ENCODE peak calls at places on chromosomes 4 and X, in four cellular contexts. V, A, L and X are unnamed samples.

GRCh38 chr4:46386570-46386969 is 3.4 kb downstream of the GABRA2 start:
- DNase-seq in V (peak), L (no peak), A (no peak), X (no peak)

GRCh38 chrX:4851534-4851933 is 1138.1 kb upstream of the PRKX start:
- DNase-seq in A (no peak), L (no peak), V (no peak), X (no peak)

GRCh38 chr4:102454278-102454677 is 46.9 kb upstream of the NFKB1 start:
- DNase-seq in A (no peak), L (no peak), V (no peak), X (peak)

GRCh38 chrX:24676403-24677024 is 17.2 kb upstream of the POLA1 start:
- DNase-seq in V (no peak), L (peak), A (no peak), X (no peak)

GRCh38 chr4:4914059-4914820 is 54.8 kb downstream of the MSX1 start:
- DNase-seq in L (no peak), V (peak), A (peak), X (no peak)

GRCh38 chr4:73593631-73594241 is 26.5 kb downstream of the RASSF6 start:
- DNase-seq in V (peak), L (peak), A (peak), X (peak)

GRCh38 chr4:95124906-95125504 is 367.2 kb downstream of the BMPR1B start:
- DNase-seq in A (peak), L (peak), V (peak), X (no peak)

GRCh38 chr4:95693594-95693993 is 144.8 kb upstream of the UNC5C start:
- DNase-seq in A (no peak), V (peak), L (peak), X (no peak)

GRCh38 chr4:173801876-173802713 is 272.1 kb upstream of the HAND2 start:
- DNase-seq in A (no peak), L (no peak), V (no peak), X (no peak)

GRCh38 chr4:82287720-82288119 is 86.1 kb downstream of the HNRNPD start:
- DNase-seq in L (no peak), A (no peak), V (peak), X (no peak)

GRCh38 chrX:101417981-101418841 is 10.2 kb downstream of the HNRNPH2 start:
- DNase-seq in V (peak), A (peak), L (peak), X (peak)

GRCh38 chr4:7394681-7395451 is 39.9 kb downstream of the PSAPL1 start:
- DNase-seq in A (no peak), V (no peak), L (no peak), X (no peak)

GRCh38 chr4:128524311-128524710 is 236.7 kb upstream of the PGRMC2 start:
- DNase-seq in A (peak), V (peak), L (peak), X (no peak)

GRCh38 chrX:41796050-41796449 is 72.1 kb downstream of the GPR82 start:
- DNase-seq in V (no peak), L (no peak), A (no peak), X (no peak)

GRCh38 chr4:166460769-166461550 is 587.9 kb downstream of the TLL1 start:
- DNase-seq in A (peak), V (peak), L (no peak), X (no peak)

GRCh38 chrX:1521459-1521956 is 15.5 kb downstream of the P2RY8 start:
- DNase-seq in L (no peak), A (no peak), V (no peak), X (no peak)

GRCh38 chr4:92455956-92456355 is 152.2 kb downstream of the GRID2 start:
- DNase-seq in V (no peak), A (no peak), L (no peak), X (no peak)

GRCh38 chrX:106862972-106863688 is 40.0 kb downstream of the RIPPLY1 start:
- DNase-seq in L (peak), A (peak), V (peak), X (peak)

GRCh38 chr4:146852365-146852764 is 93.3 kb downstream of the TTC29 start:
- DNase-seq in V (no peak), L (no peak), A (no peak), X (no peak)

GRCh38 chrX:44400588-44400987 is 57.1 kb upstream of the EFHC2 start:
- DNase-seq in V (peak), A (peak), L (peak), X (no peak)

GRCh38 chr4:38670061-38670894 is 6.3 kb downstream of the KLF3 start:
- DNase-seq in A (no peak), V (no peak), L (peak), X (no peak)

GRCh38 chr4:167111622-167112021 is 122.7 kb downstream of the SPOCK3 start:
- DNase-seq in L (no peak), V (peak), A (no peak), X (no peak)

GRCh38 chr4:157043131-157043530 is 32.8 kb upstream of the GLRB start:
- DNase-seq in L (peak), A (peak), V (peak), X (no peak)

GRCh38 chr4:37973481-37973880 is 13.3 kb downstream of the PTTG2 start:
- DNase-seq in V (no peak), A (no peak), L (no peak), X (no peak)

GRCh38 chr4:2803624-2804448 is 11.0 kb downstream of the SH3BP2 start:
- DNase-seq in L (no peak), A (no peak), V (peak), X (no peak)

GRCh38 chrX:3320471-3321046 is 25.9 kb downstream of the MXRA5 start:
- DNase-seq in V (peak), A (peak), L (no peak), X (no peak)

GRCh38 chrX:12886545-12886944 is 19.7 kb downstream of the TLR7 start:
- DNase-seq in A (no peak), L (no peak), V (no peak), X (no peak)

GRCh38 chrX:140723251-140723650 is 13.7 kb downstream of the LINC00632 start:
- DNase-seq in V (peak), A (no peak), L (no peak), X (no peak)

GRCh38 chr4:55499495-55499894 is 47.2 kb downstream of the CLOCK start:
- DNase-seq in V (no peak), L (no peak), A (no peak), X (no peak)